ENCODE peak calls at places on chromosomes 7 and 10, in nine cellular contexts. A is PC-3, N is MM.1S, M is hepatocyte, T is GM23248, Z is neural progenitor cell, L is SK-N-SH, P is OCI-LY7, I is HCT116. V is an unnamed sample. For H3K4me1, the result is how much of the 10 kb centered on the place peaks cover.

GRCh38 chr10:125038637-125039036 is 96.7 kb downstream of the ZRANB1 start:
- DNase-seq in A (peak), N (peak), M (no peak), T (no peak), Z (no peak), L (no peak), P (peak), I (peak), V (peak)

GRCh38 chr7:668139-668871 is 58.2 kb upstream of the DNAAF5 start:
- DNase-seq in A (no peak), N (no peak), M (peak), T (peak), Z (no peak), L (no peak), P (no peak), I (no peak), V (no peak)

GRCh38 chr10:114179148-114179547 is at the start of gene TDRD1:
- DNase-seq in A (no peak), N (no peak), M (no peak), T (no peak), Z (no peak), L (no peak), P (no peak), I (no peak), V (peak)

GRCh38 chr10:75705426-75705825 is 274.0 kb downstream of the LRMDA start:
- DNase-seq in A (no peak), N (no peak), M (no peak), T (no peak), Z (no peak), L (no peak), P (no peak), I (no peak), V (no peak)

GRCh38 chr7:125605241-125605640 is 675.6 kb upstream of the POT1 start:
- DNase-seq in A (peak), N (no peak), M (peak), T (peak), Z (no peak), L (no peak), P (no peak), I (no peak), V (no peak)

GRCh38 chr10:97279121-97279815 is 13.2 kb downstream of the ARHGAP19 start:
- DNase-seq in A (peak), N (no peak), M (peak), T (peak), Z (no peak), L (no peak), P (no peak), I (no peak), V (no peak)

GRCh38 chr7:45387837-45388236 is 186.3 kb upstream of the ADCY1 start:
- DNase-seq in A (peak), N (no peak), M (no peak), T (no peak), Z (no peak), L (no peak), P (no peak), I (no peak), V (no peak)

GRCh38 chr7:69928609-69929008 is 330.3 kb downstream of the AUTS2 start:
- DNase-seq in A (no peak), N (no peak), M (no peak), T (no peak), Z (no peak), L (no peak), P (no peak), I (no peak), V (no peak)

GRCh38 chr10:29239569-29240472 is 49.0 kb upstream of the LYZL1 start:
- DNase-seq in A (peak), N (no peak), M (peak), T (peak), Z (peak), L (peak), P (peak), I (peak), V (peak)

GRCh38 chr10:99658622-99659030 is 683 bp upstream of the ENTPD7 start:
- DNase-seq in A (no peak), N (no peak), M (peak), T (peak), Z (peak), L (peak), P (no peak), I (peak), V (peak)

GRCh38 chr10:50550291-50550839 is 73.4 kb downstream of the SGMS1 start:
- DNase-seq in A (no peak), N (no peak), M (peak), T (no peak), Z (no peak), L (no peak), P (no peak), I (no peak), V (peak)

GRCh38 chr10:27188897-27189296 is 33.7 kb downstream of the MASTL start:
- DNase-seq in A (no peak), N (no peak), M (no peak), T (no peak), Z (no peak), L (no peak), P (no peak), I (no peak), V (peak)
- TF ChIP-seq EZH2phosphoT487 in A (no peak), N (no peak), M (no peak), T (no peak), Z (no peak), L (no peak), P (no peak), I (no peak), V (no peak)

DNA sequence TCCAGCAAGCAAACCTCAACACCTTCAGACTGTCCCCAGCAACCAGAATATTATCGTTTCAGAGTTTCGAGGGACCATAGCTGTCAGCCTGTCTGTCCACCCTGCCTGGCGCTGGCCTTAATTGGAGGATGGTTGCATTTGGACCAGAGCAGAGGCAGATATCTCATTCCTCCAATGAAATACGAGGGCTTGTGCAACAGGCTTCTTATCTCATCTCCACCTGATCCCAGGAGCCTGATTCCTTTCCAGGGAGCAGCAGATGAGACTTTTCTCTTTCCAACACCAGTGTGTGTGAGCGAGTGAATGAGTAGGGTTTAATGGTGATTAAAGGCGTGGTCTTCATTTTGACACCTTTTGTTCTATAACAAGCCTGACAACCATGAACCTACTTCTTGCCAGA is 147.3 kb downstream of the CUX1 start:
- DNase-seq in A (no peak), N (no peak), M (no peak), T (no peak), Z (no peak), L (no peak), P (no peak), I (no peak), V (no peak)
- H3K4me1 ChIP-seq in A (under half), N (under half), M (under half), T (under half), Z (under half), L (under half), P (under half), I (under half), V (under half)

GRCh38 chr7:5872326-5872725 is 8.3 kb upstream of the OCM start:
- DNase-seq in A (no peak), N (no peak), M (no peak), T (no peak), Z (no peak), L (no peak), P (no peak), I (no peak), V (peak)
- H3K4me3 ChIP-seq in A (no peak), N (no peak), M (no peak), T (no peak), Z (no peak), L (no peak), P (no peak), I (no peak), V (no peak)

GRCh38 chr10:1187855-1188555 is 131.8 kb downstream of the WDR37 start:
- DNase-seq in A (no peak), N (no peak), M (no peak), T (no peak), Z (no peak), L (no peak), P (no peak), I (no peak), V (no peak)
- TF ChIP-seq EZH2phosphoT487 in A (no peak), N (no peak), M (no peak), T (no peak), Z (no peak), L (no peak), P (no peak), I (no peak), V (no peak)

GRCh38 chr7:116526897-116527296 is 2.1 kb downstream of the CAV1 start:
- DNase-seq in A (no peak), N (no peak), M (no peak), T (peak), Z (no peak), L (no peak), P (no peak), I (no peak), V (no peak)
- H3K4me1 ChIP-seq in A (half or more), N (under half), M (under half), T (under half), Z (under half), L (under half), P (under half), I (half or more), V (under half)

GRCh38 chr7:18513343-18513742 is 17.8 kb downstream of the HDAC9 start:
- DNase-seq in A (no peak), N (no peak), M (no peak), T (no peak), Z (no peak), L (no peak), P (no peak), I (no peak), V (peak)

GRCh38 chr7:18511351-18511750 is 15.8 kb downstream of the HDAC9 start:
- DNase-seq in A (no peak), N (no peak), M (no peak), T (no peak), Z (no peak), L (no peak), P (no peak), I (no peak), V (no peak)

GRCh38 chr7:18508441-18509427 is 13.2 kb downstream of the HDAC9 start:
- DNase-seq in A (peak), N (peak), M (peak), T (peak), Z (peak), L (no peak), P (no peak), I (peak), V (peak)

GRCh38 chr7:18505870-18506460 is 10.4 kb downstream of the HDAC9 start:
- DNase-seq in A (no peak), N (peak), M (peak), T (peak), Z (no peak), L (no peak), P (peak), I (no peak), V (no peak)

GRCh38 chr7:18509491-18509890 is 13.9 kb downstream of the HDAC9 start:
- DNase-seq in A (no peak), N (no peak), M (no peak), T (no peak), Z (no peak), L (no peak), P (no peak), I (no peak), V (no peak)
- H3K4me3 ChIP-seq in A (peak), N (peak), M (no peak), T (peak), Z (no peak), L (peak), P (peak), I (no peak), V (no peak)

V was measured in GM23338.